ENCODE peak calls at places on chromosomes 13 and 19, in four cellular contexts. Y is prostate gland, G is SK-N-SH, X is HCT116. R is an unnamed sample. For H3K4me1, the result is how much of the 10 kb centered on the place peaks cover.

GRCh38 chr13:54387607-54388006 is 1359.0 kb downstream of the OLFM4 start:
- DNase-seq in X (no peak), G (no peak), Y (no peak), R (no peak)

GRCh38 chr13:59861676-59862075 is 302.1 kb downstream of the DIAPH3 start:
- DNase-seq in G (no peak), X (no peak), Y (no peak), R (no peak)

GRCh38 chr19:1362385-1363257 is 21.1 kb upstream of the NDUFS7 start:
- DNase-seq in G (no peak), X (no peak), Y (no peak), R (no peak)

GRCh38 chr13:35475960-35476943 is at the start of gene MAB21L1:
- DNase-seq in G (peak), Y (peak), X (no peak), R (peak)

GRCh38 chr13:41827507-41828213 is 133.2 kb downstream of the VWA8 start:
- DNase-seq in X (peak), Y (no peak), G (no peak), R (no peak)

GRCh38 chr13:112893570-112894422 is 75.2 kb upstream of the MCF2L start:
- DNase-seq in X (no peak), Y (no peak), G (peak), R (peak)

GRCh38 chr13:21849323-21849722 is 178.4 kb downstream of the FGF9 start:
- DNase-seq in Y (no peak), G (peak), X (peak), R (no peak)

GRCh38 chr19:24033962-24034342 is 53.0 kb upstream of the ZNF254 start:
- DNase-seq in X (no peak), G (peak), Y (peak), R (peak)

GRCh38 chr19:55158423-55158822 is 891 bp upstream of the TNNI3 start:
- DNase-seq in G (no peak), X (no peak), Y (no peak), R (no peak)

GRCh38 chr13:92948034-92948433 is 278.6 kb upstream of the GPC6 start:
- DNase-seq in Y (no peak), X (no peak), G (no peak), R (no peak)

GRCh38 chr13:111516712-111517640 is 196.5 kb downstream of the TEX29 start:
- DNase-seq in G (no peak), X (no peak), Y (no peak), R (no peak)

GRCh38 chr13:71054358-71054757 is 812.6 kb downstream of the DACH1 start:
- DNase-seq in G (no peak), Y (no peak), X (no peak), R (no peak)

GRCh38 chr19:36120092-36120983 is 5.1 kb downstream of the TBCB start:
- DNase-seq in Y (no peak), X (no peak), G (peak), R (no peak)

GRCh38 chr13:101536079-101536478 is 83.6 kb downstream of the ITGBL1 start:
- DNase-seq in X (no peak), G (no peak), Y (no peak), R (no peak)

DNA sequence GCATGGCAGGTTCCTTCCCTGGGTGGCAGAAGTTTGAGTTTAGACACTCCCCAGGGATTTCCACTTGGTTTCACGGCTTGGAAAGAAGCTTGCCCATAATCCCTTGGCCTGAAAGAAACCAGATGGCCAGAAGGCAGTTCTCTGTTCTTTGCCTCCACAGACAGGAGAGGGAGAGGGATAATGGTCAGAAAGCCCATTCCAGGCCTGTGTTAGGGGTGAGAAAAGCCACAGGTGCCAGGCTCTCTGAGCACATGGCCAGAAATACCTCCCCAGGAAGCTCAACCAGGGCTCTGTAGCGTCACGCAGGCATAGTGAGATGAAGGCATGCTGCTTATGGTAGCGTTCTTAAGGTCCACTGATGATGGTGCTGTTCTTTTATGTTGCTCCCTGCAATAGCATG is 236.2 kb downstream of the FOXO1 start:
- DNase-seq in G (peak), X (no peak), Y (no peak), R (no peak)
- H3K4me1 ChIP-seq in G (under half), X (under half), Y (under half), R (under half)

GRCh38 chr13:73922728-73923393 is 211.3 kb downstream of the KLF12 start:
- DNase-seq in X (no peak), Y (no peak), G (peak), R (no peak)

GRCh38 chr13:73918691-73919090 is 215.5 kb downstream of the KLF12 start:
- DNase-seq in Y (no peak), X (no peak), G (no peak), R (no peak)

GRCh38 chr13:73929287-73929932 is 204.8 kb downstream of the KLF12 start:
- DNase-seq in X (no peak), G (no peak), Y (no peak), R (no peak)

DNA sequence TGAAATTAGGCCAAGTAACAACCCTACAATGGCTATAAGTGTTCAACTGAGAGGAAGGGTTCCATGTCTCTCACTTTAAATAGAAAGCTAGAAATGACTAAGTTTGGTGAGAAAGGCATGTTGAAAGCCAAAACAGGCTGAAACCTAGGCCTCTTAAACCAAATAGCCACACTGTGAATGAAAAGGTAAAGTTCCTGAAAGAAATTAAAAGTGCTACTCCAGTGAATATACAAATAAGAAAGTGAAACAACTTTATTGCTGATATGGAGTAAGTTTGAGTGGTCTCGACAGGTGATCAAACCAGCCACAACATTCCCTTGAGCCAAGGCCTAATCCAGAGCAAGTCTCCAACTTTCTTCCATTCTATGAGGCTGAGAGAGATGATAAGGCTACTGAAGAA is 209.6 kb downstream of the KLF12 start:
- DNase-seq in X (no peak), G (no peak), Y (no peak), R (no peak)
- TF ChIP-seq POLR2AphosphoS5 in X (no peak), G (no peak), Y (no peak), R (no peak)

GRCh38 chr13:96527497-96527896 is 437.6 kb downstream of the HS6ST3 start:
- DNase-seq in Y (no peak), G (no peak), X (no peak), R (no peak)
- H3K4me1 ChIP-seq in Y (under half), G (under half), X (under half), R (under half)

GRCh38 chr19:49551531-49551930 is 23.7 kb downstream of the RCN3 start:
- DNase-seq in G (no peak), X (no peak), Y (no peak), R (no peak)
- TF ChIP-seq POLR2AphosphoS5 in G (no peak), X (peak), Y (no peak), R (no peak)

DNA sequence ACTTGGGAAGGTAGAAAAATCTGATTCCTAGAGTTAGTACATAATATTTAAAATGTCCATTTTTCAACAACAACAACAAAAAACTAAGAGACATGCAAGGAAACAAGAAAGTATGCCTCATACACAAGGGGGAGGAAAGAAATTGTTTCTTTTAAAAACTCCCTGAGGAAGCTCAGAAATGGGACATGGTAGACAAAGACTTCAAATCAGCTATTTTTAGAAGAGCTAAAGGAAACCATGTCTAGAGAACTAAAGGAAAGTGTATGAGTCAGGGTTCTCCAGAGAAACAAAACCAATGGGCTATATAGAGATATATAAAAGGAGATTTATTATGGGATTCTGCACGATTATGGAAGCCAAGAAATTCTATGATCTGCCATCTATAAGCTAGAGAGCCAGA is 191.3 kb upstream of the IPO5 start:
- DNase-seq in G (no peak), X (no peak), Y (no peak), R (no peak)
- H3K4me1 ChIP-seq in G (under half), X (under half), Y (under half), R (under half)

GRCh38 chr13:110402301-110403069 is 95.4 kb downstream of the COL4A2 start:
- DNase-seq in Y (no peak), X (no peak), G (no peak), R (no peak)

GRCh38 chr13:110403315-110403714 is 96.2 kb downstream of the COL4A2 start:
- DNase-seq in X (no peak), G (no peak), Y (no peak), R (no peak)

GRCh38 chr13:110399801-110400200 is 92.7 kb downstream of the COL4A2 start:
- DNase-seq in G (no peak), X (no peak), Y (no peak), R (no peak)

GRCh38 chr13:110398564-110399507 is 91.8 kb downstream of the COL4A2 start:
- DNase-seq in Y (no peak), X (no peak), G (no peak), R (no peak)

GRCh38 chr13:110400786-110401533 is 93.9 kb downstream of the COL4A2 start:
- DNase-seq in X (no peak), G (no peak), Y (no peak), R (no peak)
- TF ChIP-seq POLR2AphosphoS5 in X (no peak), G (no peak), Y (no peak), R (no peak)

GRCh38 chr19:46371371-46371901 is 24.5 kb downstream of the PPP5C start:
- DNase-seq in X (no peak), Y (no peak), G (no peak), R (no peak)
- H3K4me1 ChIP-seq in X (under half), Y (under half), G (under half), R (under half)

DNA sequence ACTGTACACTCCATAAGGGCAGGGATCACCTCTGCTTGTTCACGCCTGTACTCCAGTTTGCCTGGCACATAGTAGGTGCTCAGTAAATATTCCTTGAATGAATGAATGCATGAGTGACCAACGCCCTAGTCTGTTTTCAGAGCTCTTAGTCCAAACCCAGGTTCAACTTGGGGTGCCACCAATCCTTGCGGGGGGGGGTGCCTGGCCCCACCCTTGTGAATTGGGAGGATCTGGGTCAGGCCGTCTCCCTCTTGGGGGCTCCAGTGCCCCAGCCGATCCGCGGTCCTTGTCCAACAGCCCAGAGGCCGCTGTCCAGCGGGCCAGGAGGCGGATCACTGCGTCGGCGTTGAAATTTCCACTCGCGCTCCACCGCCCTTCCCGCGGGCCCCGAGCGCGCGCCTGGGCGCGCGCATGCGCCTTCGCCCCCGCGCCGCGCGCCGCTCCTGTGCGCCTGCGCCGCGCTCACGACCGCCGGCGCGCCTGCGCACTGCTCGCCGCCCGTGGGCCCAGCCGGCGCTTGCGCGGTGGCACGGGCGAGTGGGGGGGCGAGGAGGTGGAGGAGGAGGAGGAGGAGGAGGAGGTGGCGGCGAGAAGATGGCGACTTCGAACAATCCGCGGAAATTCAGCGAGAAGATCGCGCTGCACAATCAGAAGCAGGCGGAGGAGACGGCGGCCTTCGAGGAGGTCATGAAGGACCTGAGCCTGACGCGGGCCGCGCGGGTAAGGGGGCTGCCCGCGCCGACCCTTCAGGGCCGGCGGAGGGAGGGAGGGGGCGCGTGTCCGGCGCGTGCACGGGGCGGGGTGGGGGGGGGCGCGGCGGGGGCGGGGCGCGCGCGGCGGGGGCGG is at the start of gene CRTC1:
- DNase-seq in G (peak), Y (peak), X (peak), R (peak)
- TF ChIP-seq POLR2AphosphoS5 in G (peak), Y (no peak), X (peak), R (peak)

R was measured in stomach.